ENCODE peak calls at places on chromosomes 13 and 19, in nine cellular contexts. B is NCI-H774; L is activated CD8-positive, alpha-beta memory T cell treated with anti-CD3 and anti-CD28 coated beads for 1 hour; N is T-helper 2 cell; D is SW 1271; Z is fibroblast of the aortic adventitia; H is cardiac muscle cell; O is choroid plexus epithelial cell; R is caudate nucleus. E is an unnamed sample.

GRCh38 chr19:33784432-33784831 is 12.2 kb upstream of the KCTD15 start:
- DNase-seq in B (no peak), L (no peak), N (no peak), D (no peak), Z (no peak), H (no peak), O (peak), R (no peak), E (no peak)

GRCh38 chr19:47598407-47599349 is 10.3 kb upstream of the BICRA start:
- DNase-seq in B (no peak), L (no peak), N (no peak), D (peak), Z (peak), H (peak), O (peak), R (no peak), E (no peak)

GRCh38 chr13:64910061-64910460 is 2320.1 kb downstream of the PCDH9 start:
- DNase-seq in B (no peak), L (no peak), N (no peak), D (no peak), Z (no peak), H (no peak), O (no peak), R (no peak), E (no peak)

GRCh38 chr19:48069435-48069834 is 25.6 kb upstream of the CABP5 start:
- DNase-seq in B (no peak), L (no peak), N (no peak), D (no peak), Z (no peak), H (no peak), O (no peak), R (no peak), E (no peak)

GRCh38 chr13:110444226-110444653 is 117.3 kb downstream of the RAB20 start:
- DNase-seq in B (no peak), L (no peak), N (no peak), D (no peak), Z (peak), H (peak), O (peak), R (no peak), E (peak)

GRCh38 chr13:42894765-42895181 is 97.3 kb downstream of the EPSTI1 start:
- DNase-seq in B (peak), L (no peak), N (no peak), D (no peak), Z (peak), H (peak), O (peak), R (no peak), E (no peak)

GRCh38 chr19:11453468-11454341 is 18.3 kb downstream of the PRKCSH start:
- DNase-seq in B (no peak), L (no peak), N (no peak), D (no peak), Z (no peak), H (no peak), O (no peak), R (no peak), E (no peak)

GRCh38 chr13:30108913-30109237 is 198.5 kb downstream of the KATNAL1 start:
- DNase-seq in B (peak), L (no peak), N (no peak), D (no peak), Z (no peak), H (no peak), O (no peak), R (no peak), E (no peak)

GRCh38 chr13:26964278-26965057 is 203.9 kb upstream of the GPR12 start:
- DNase-seq in B (no peak), L (no peak), N (no peak), D (no peak), Z (peak), H (peak), O (peak), R (no peak), E (no peak)

GRCh38 chr19:11446652-11447301 is 11.3 kb downstream of the PRKCSH start:
- DNase-seq in B (no peak), L (peak), N (no peak), D (no peak), Z (peak), H (peak), O (peak), R (peak), E (peak)

GRCh38 chr19:9671654-9672053 is 3.2 kb downstream of the ZNF562 start:
- DNase-seq in B (no peak), L (no peak), N (no peak), D (no peak), Z (no peak), H (no peak), O (peak), R (no peak), E (no peak)

GRCh38 chr13:25761041-25761440 is 290.8 kb downstream of the SHISA2 start:
- DNase-seq in B (no peak), L (no peak), N (no peak), D (no peak), Z (no peak), H (no peak), O (no peak), R (no peak), E (no peak)

GRCh38 chr13:43326100-43326499 is 302.7 kb downstream of the DNAJC15 start:
- DNase-seq in B (no peak), L (no peak), N (no peak), D (no peak), Z (no peak), H (no peak), O (no peak), R (no peak), E (no peak)

GRCh38 chr19:41997121-41997850 is 3.3 kb upstream of the ATP1A3 start:
- DNase-seq in B (no peak), L (peak), N (no peak), D (no peak), Z (peak), H (peak), O (peak), R (no peak), E (no peak)

GRCh38 chr19:7348587-7349230 is at the start of gene ARHGEF18:
- DNase-seq in B (no peak), L (peak), N (no peak), D (no peak), Z (no peak), H (no peak), O (peak), R (no peak), E (no peak)

GRCh38 chr19:48169585-48169973 is 565 bp downstream of the LIG1 start:
- DNase-seq in B (peak), L (peak), N (peak), D (peak), Z (peak), H (peak), O (peak), R (peak), E (no peak)

GRCh38 chr13:57698851-57699250 is 67.3 kb downstream of the PCDH17 start:
- DNase-seq in B (no peak), L (no peak), N (no peak), D (no peak), Z (no peak), H (no peak), O (no peak), R (no peak), E (no peak)

GRCh38 chr19:46537136-46538097 is 41.8 kb upstream of the PNMA8B start:
- DNase-seq in B (no peak), L (peak), N (peak), D (peak), Z (peak), H (peak), O (peak), R (no peak), E (no peak)

GRCh38 chr19:29815231-29815630 is 3.4 kb downstream of the CCNE1 start:
- DNase-seq in B (no peak), L (no peak), N (no peak), D (no peak), Z (no peak), H (no peak), O (no peak), R (no peak), E (no peak)

GRCh38 chr13:42821437-42821836 is 40.1 kb downstream of the FAM216B start:
- DNase-seq in B (no peak), L (no peak), N (no peak), D (no peak), Z (peak), H (peak), O (peak), R (no peak), E (no peak)

GRCh38 chr13:80979035-80979641 is 638.2 kb upstream of the SPRY2 start:
- DNase-seq in B (no peak), L (no peak), N (no peak), D (peak), Z (peak), H (peak), O (peak), R (no peak), E (no peak)

GRCh38 chr13:113971471-113972231 is 2.2 kb downstream of the C13orf46 start:
- DNase-seq in B (no peak), L (no peak), N (no peak), D (no peak), Z (no peak), H (no peak), O (no peak), R (no peak), E (no peak)

GRCh38 chr13:20395061-20395916 is 130.4 kb downstream of the CRYL1 start:
- DNase-seq in B (no peak), L (no peak), N (no peak), D (no peak), Z (no peak), H (no peak), O (no peak), R (no peak), E (no peak)

GRCh38 chr13:113837554-113838355 is 26.1 kb downstream of the GAS6 start:
- DNase-seq in B (no peak), L (no peak), N (no peak), D (peak), Z (peak), H (peak), O (peak), R (peak), E (peak)

GRCh38 chr19:30168760-30169159 is 203.4 kb upstream of the ZNF536 start:
- DNase-seq in B (no peak), L (no peak), N (no peak), D (no peak), Z (no peak), H (no peak), O (no peak), R (no peak), E (no peak)

GRCh38 chr19:17404621-17405249 is 695 bp downstream of the BST2 start:
- DNase-seq in B (no peak), L (no peak), N (no peak), D (no peak), Z (no peak), H (no peak), O (no peak), R (no peak), E (no peak)

GRCh38 chr13:44112700-44113329 is 233.1 kb downstream of the LACC1 start:
- DNase-seq in B (no peak), L (no peak), N (no peak), D (no peak), Z (no peak), H (no peak), O (no peak), R (no peak), E (no peak)

GRCh38 chr13:109778102-109778542 is 8.3 kb downstream of the IRS2 start:
- DNase-seq in B (peak), L (no peak), N (no peak), D (no peak), Z (no peak), H (no peak), O (peak), R (no peak), E (no peak)

GRCh38 chr13:22505489-22505888 is 675.3 kb upstream of the SGCG start:
- DNase-seq in B (no peak), L (no peak), N (no peak), D (no peak), Z (peak), H (peak), O (peak), R (no peak), E (no peak)

GRCh38 chr13:41960195-41960699 is 662 bp downstream of the VWA8 start:
- DNase-seq in B (no peak), L (no peak), N (no peak), D (peak), Z (peak), H (peak), O (peak), R (no peak), E (no peak)

E was measured in anterior cingulate cortex.